ENCODE peak calls at places on chromosome 22, in nine cellular contexts. O is prostate gland, I is heart left ventricle, B is K562, R is RWPE1, Z is lung, C is IMR-90, Q is uterus, D is body of pancreas. G is an unnamed sample.

GRCh38 chr22:18994780-18995711 is 59.0 kb upstream of the PRODH start:
- DNase-seq in Q (no peak), B (peak), D (no peak), O (no peak), I (no peak), C (no peak), R (no peak), Z (no peak), G (no peak)

GRCh38 chr22:43356881-43357280 is 13.7 kb upstream of the SCUBE1 start:
- DNase-seq in B (no peak), O (no peak), Z (no peak), R (no peak), I (no peak), C (no peak), Q (no peak), D (no peak), G (no peak)

GRCh38 chr22:49197500-49197899 is 630.2 kb downstream of the BRD1 start:
- DNase-seq in Q (peak), D (no peak), B (no peak), O (no peak), R (no peak), I (no peak), Z (no peak), C (no peak), G (no peak)

GRCh38 chr22:50507421-50507990 is at the start of gene LMF2:
- DNase-seq in Q (peak), I (peak), Z (peak), D (peak), C (no peak), O (peak), R (peak), B (peak), G (peak)

GRCh38 chr22:22103078-22103593 is 120.5 kb upstream of the TOP3B start:
- DNase-seq in D (no peak), O (no peak), Z (no peak), B (peak), C (no peak), I (no peak), Q (no peak), R (no peak), G (no peak)

GRCh38 chr22:41417622-41418390 is 28.8 kb downstream of the TOB2 start:
- DNase-seq in R (no peak), C (no peak), D (peak), I (peak), Z (peak), B (no peak), O (peak), Q (peak), G (no peak)

GRCh38 chr22:47772864-47773263 is 1010.4 kb downstream of the TBC1D22A start:
- DNase-seq in D (no peak), R (no peak), Q (no peak), O (no peak), C (no peak), I (no peak), B (no peak), Z (no peak), G (no peak)

GRCh38 chr22:27989758-27990450 is 70.8 kb upstream of the PITPNB start:
- DNase-seq in B (no peak), O (no peak), C (no peak), I (no peak), Z (no peak), Q (no peak), D (no peak), R (no peak), G (no peak)

GRCh38 chr22:27317156-27317555 is 484.4 kb downstream of the MN1 start:
- DNase-seq in I (no peak), R (no peak), D (no peak), B (no peak), C (no peak), Q (no peak), O (no peak), Z (no peak), G (no peak)

GRCh38 chr22:41557401-41558240 is 3.2 kb upstream of the CSDC2 start:
- DNase-seq in C (peak), O (no peak), Q (peak), Z (peak), R (no peak), B (peak), I (peak), D (peak), G (peak)

GRCh38 chr22:24768537-24769374 is 5.8 kb downstream of the PIWIL3 start:
- DNase-seq in R (peak), D (peak), B (peak), Q (no peak), I (peak), C (peak), O (peak), Z (peak), G (peak)

GRCh38 chr22:32469799-32470212 is 4.8 kb upstream of the FBXO7 start:
- DNase-seq in Z (no peak), I (no peak), R (no peak), D (no peak), B (peak), C (peak), O (no peak), Q (no peak), G (peak)

GRCh38 chr22:49295851-49296560 is 531.7 kb downstream of the BRD1 start:
- DNase-seq in O (no peak), C (no peak), R (no peak), D (no peak), B (no peak), I (no peak), Z (no peak), Q (no peak), G (no peak)

GRCh38 chr22:29344137-29344536 is 28.6 kb upstream of the RASL10A start:
- DNase-seq in R (peak), Q (peak), C (peak), I (peak), B (no peak), O (peak), D (peak), Z (peak), G (peak)

GRCh38 chr22:50526849-50527801 is 1.7 kb upstream of the SCO2 start:
- DNase-seq in B (peak), Z (peak), R (no peak), O (no peak), D (no peak), C (no peak), Q (peak), I (peak), G (no peak)

GRCh38 chr22:49022816-49023160 is 804.9 kb downstream of the BRD1 start:
- DNase-seq in B (no peak), O (no peak), C (no peak), R (no peak), Q (no peak), D (no peak), I (no peak), Z (no peak), G (no peak)

GRCh38 chr22:23984430-23984829 is 4.5 kb downstream of the GSTT2 start:
- DNase-seq in R (peak), D (no peak), B (no peak), Z (peak), C (peak), I (no peak), O (no peak), Q (no peak), G (peak)

GRCh38 chr22:23682082-23682481 is 8.7 kb upstream of the RGL4 start:
- DNase-seq in O (no peak), I (no peak), D (no peak), Q (no peak), B (no peak), R (no peak), Z (no peak), C (no peak), G (no peak)

GRCh38 chr22:21450858-21451331 is 16.3 kb upstream of the TMEM191C start:
- DNase-seq in B (no peak), O (peak), C (no peak), D (no peak), I (peak), Z (no peak), Q (no peak), R (no peak), G (no peak)

GRCh38 chr22:41787331-41787730 is 13.1 kb upstream of the CCDC134 start:
- DNase-seq in B (no peak), D (no peak), O (no peak), Q (no peak), R (no peak), C (no peak), I (no peak), Z (no peak), G (no peak)

GRCh38 chr22:42920101-42920820 is 63.2 kb upstream of the ARFGAP3 start:
- DNase-seq in I (peak), R (no peak), D (no peak), O (no peak), C (peak), Q (no peak), B (no peak), Z (no peak), G (peak)

GRCh38 chr22:32920032-32920628 is 118.6 kb downstream of the TIMP3 start:
- DNase-seq in I (peak), R (no peak), B (no peak), Z (peak), O (no peak), D (peak), C (peak), Q (peak), G (no peak)

GRCh38 chr22:28883917-28884753 is 763 bp downstream of the ZNRF3 start:
- DNase-seq in O (peak), Z (no peak), C (peak), B (peak), Q (peak), I (peak), R (peak), D (peak), G (peak)

GRCh38 chr22:23534851-23535717 is 45.0 kb downstream of the IGLL1 start:
- DNase-seq in I (no peak), Z (no peak), B (no peak), R (no peak), D (no peak), O (no peak), C (no peak), Q (no peak), G (no peak)

GRCh38 chr22:35684270-35684700 is 33.4 kb upstream of the APOL5 start:
- DNase-seq in B (no peak), I (peak), Z (no peak), R (no peak), Q (no peak), C (peak), O (no peak), D (peak), G (no peak)

GRCh38 chr22:23692598-23693291 is 1.9 kb downstream of the RGL4 start:
- DNase-seq in R (no peak), I (no peak), Q (no peak), O (no peak), D (no peak), C (no peak), B (peak), Z (no peak), G (no peak)

GRCh38 chr22:10961043-10961860 is 4566.7 kb upstream of the OR11H1 start:
- DNase-seq in C (no peak), I (no peak), D (no peak), B (no peak), Q (no peak), R (no peak), O (no peak), Z (no peak), G (no peak)

GRCh38 chr22:42919199-42919598 is 62.1 kb upstream of the ARFGAP3 start:
- DNase-seq in B (no peak), Q (no peak), I (peak), D (no peak), O (no peak), Z (no peak), R (peak), C (no peak), G (peak)

GRCh38 chr22:35312198-35313059 is 12.7 kb downstream of the TOM1 start:
- DNase-seq in O (no peak), D (peak), Z (no peak), B (no peak), R (peak), C (peak), I (peak), Q (no peak), G (peak)

GRCh38 chr22:29469755-29470154 is 10.3 kb upstream of the NEFH start:
- DNase-seq in B (no peak), I (no peak), C (no peak), Q (no peak), Z (peak), R (no peak), D (no peak), O (no peak), G (no peak)

GRCh38 chr22:21621891-21622623 is 7.8 kb downstream of the YDJC start:
- DNase-seq in D (no peak), C (no peak), O (no peak), B (no peak), I (no peak), Z (no peak), Q (no peak), R (no peak), G (no peak)

GRCh38 chr22:24284747-24285203 is 14.1 kb downstream of the SPECC1L start:
- DNase-seq in O (no peak), Q (no peak), I (no peak), Z (no peak), B (no peak), R (no peak), D (no peak), C (peak), G (no peak)

GRCh38 chr22:20153945-20154344 is 3.1 kb upstream of the CCDC188 start:
- DNase-seq in O (no peak), Z (no peak), Q (no peak), D (no peak), C (peak), R (no peak), I (no peak), B (no peak), G (no peak)

GRCh38 chr22:20156042-20156389 is 5.2 kb upstream of the CCDC188 start:
- DNase-seq in C (no peak), O (no peak), R (no peak), Z (no peak), Q (no peak), B (no peak), I (no peak), D (no peak), G (no peak)

GRCh38 chr22:20156611-20157415 is 6.0 kb upstream of the CCDC188 start:
- DNase-seq in B (peak), O (peak), I (peak), Q (peak), C (peak), Z (peak), D (peak), R (peak), G (peak)

GRCh38 chr22:20155330-20156041 is 4.6 kb upstream of the CCDC188 start:
- DNase-seq in O (no peak), I (peak), D (no peak), C (no peak), B (peak), Q (peak), R (no peak), Z (no peak), G (peak)

DNA sequence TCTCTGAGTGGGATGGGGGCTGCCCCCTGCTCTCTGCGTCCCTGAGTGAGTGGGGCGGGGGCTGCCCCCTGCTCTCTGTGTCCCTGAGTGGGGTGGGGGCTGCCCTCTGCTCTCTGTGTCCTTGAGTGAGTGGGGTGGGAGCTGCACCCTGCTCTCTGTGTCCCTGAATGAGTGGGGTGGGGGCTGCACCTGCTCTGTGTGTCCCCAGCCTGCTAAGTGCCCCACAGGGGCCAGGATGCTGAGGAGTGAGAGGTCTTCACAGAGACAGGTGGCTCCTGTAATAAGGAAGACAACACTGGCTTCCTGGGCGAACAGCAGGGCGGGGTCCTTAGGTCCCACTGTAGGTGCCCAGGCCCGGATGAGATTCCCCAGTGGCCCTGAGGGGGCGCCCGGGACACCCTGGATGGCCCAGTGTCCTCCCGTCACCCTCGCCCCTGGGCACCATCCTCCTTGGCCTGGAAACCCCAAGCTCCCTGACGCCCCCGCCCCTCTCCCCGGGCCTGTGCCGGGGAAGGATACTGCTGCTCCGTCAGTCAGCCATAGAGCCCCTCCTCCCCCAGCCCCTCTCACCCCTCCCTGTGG is 3.8 kb upstream of the CCDC188 start:
- DNase-seq in Z (no peak), R (no peak), I (no peak), B (peak), C (no peak), D (no peak), Q (no peak), O (no peak), G (no peak)
- TF ChIP-seq CTCF in Z (no peak), R (no peak), I (no peak), B (peak), C (no peak), D (no peak), Q (no peak), O (no peak), G (no peak)

GRCh38 chr22:20084547-20085413 is 4.7 kb downstream of the DGCR8 start:
- DNase-seq in D (peak), Z (no peak), R (no peak), I (peak), C (no peak), Q (no peak), B (peak), O (no peak), G (no peak)
- H3K27ac ChIP-seq in D (no peak), Z (no peak), R (peak), I (no peak), C (no peak), Q (no peak), B (peak), O (no peak), G (no peak)

GRCh38 chr22:31241936-31242335 is 29.8 kb downstream of the LIMK2 start:
- DNase-seq in O (no peak), Z (no peak), D (no peak), Q (no peak), B (no peak), C (peak), R (no peak), I (no peak), G (no peak)
- TF ChIP-seq CTCF in O (no peak), Z (no peak), D (no peak), Q (no peak), B (no peak), C (peak), R (no peak), I (no peak), G (no peak)

DNA sequence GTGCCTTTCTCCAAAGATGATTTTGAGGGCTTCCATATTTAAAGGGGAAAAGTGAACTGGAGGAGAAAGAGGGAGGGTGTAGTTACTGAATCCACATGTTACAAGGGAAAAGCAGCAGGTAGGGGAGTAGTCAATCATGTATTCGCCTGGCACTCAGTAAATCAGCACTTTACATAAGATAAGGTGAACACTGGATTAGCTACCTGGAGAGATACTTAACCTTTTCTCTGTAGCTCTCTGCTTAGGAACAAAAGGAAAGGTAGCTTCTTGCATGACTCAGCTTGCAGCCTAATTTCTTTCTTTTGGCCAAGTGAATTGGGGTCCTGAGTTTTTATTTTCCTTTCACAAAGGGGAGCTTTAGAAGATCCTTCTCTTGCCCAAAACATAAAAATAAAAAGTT is 43.3 kb upstream of the PHF21B start:
- DNase-seq in B (no peak), Z (no peak), I (no peak), C (no peak), R (no peak), D (no peak), Q (no peak), O (no peak), G (no peak)
- H3K27ac ChIP-seq in B (no peak), Z (no peak), I (no peak), C (no peak), R (no peak), D (no peak), Q (no peak), O (no peak), G (no peak)

GRCh38 chr22:37508431-37508963 is 10.7 kb downstream of the CARD10 start:
- DNase-seq in B (no peak), R (no peak), Q (no peak), C (no peak), D (no peak), I (peak), O (no peak), Z (no peak), G (no peak)
- TF ChIP-seq CTCF in B (no peak), R (no peak), Q (no peak), C (no peak), D (no peak), I (peak), O (no peak), Z (no peak), G (no peak)

GRCh38 chr22:45310331-45311032 is 748 bp downstream of the FAM118A start:
- DNase-seq in I (no peak), O (no peak), D (peak), R (no peak), Q (no peak), B (no peak), Z (no peak), C (no peak), G (no peak)

GRCh38 chr22:45312415-45312814 is 2.7 kb downstream of the FAM118A start:
- DNase-seq in C (no peak), D (no peak), I (no peak), Z (no peak), O (no peak), R (no peak), Q (no peak), B (no peak), G (no peak)

GRCh38 chr22:45312856-45313255 is 3.1 kb downstream of the FAM118A start:
- DNase-seq in D (no peak), I (no peak), R (no peak), C (no peak), Z (no peak), B (no peak), Q (no peak), O (no peak), G (no peak)

GRCh38 chr22:45309422-45310227 is at the start of gene FAM118A:
- DNase-seq in R (peak), B (peak), C (peak), D (peak), Q (peak), Z (peak), I (peak), O (peak), G (peak)

DNA sequence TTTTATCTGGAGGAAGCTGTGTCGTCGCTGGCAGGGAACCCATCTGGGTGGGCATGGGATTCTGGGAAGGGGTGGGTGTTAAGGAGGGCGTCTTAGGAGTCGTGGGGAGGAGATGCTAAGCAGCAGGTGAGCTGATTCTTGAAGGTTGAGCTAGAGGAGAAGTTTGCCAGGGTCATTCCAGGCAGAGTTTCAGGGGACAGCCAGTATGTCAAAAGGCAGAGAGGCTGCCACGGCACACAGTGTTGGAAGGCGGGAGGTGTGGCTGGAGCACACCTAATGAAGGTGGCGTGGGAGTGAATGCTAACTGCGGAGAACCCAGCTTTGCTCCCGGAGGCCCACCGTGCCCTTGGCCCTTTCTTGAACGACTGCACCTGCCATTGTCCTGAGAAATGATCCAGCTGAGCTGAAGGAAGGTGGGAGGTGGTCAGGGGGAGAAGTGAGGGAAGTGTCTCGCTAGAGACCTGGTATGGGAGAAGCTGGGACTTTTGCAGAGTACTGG is 1.3 kb downstream of the FAM118A start:
- DNase-seq in O (peak), Q (no peak), D (no peak), Z (no peak), R (no peak), B (no peak), I (no peak), C (no peak), G (no peak)
- H3K27ac ChIP-seq in O (peak), Q (no peak), D (no peak), Z (no peak), R (peak), B (peak), I (no peak), C (no peak), G (peak)

GRCh38 chr22:26170795-26171194 is 1.5 kb downstream of the SEZ6L start:
- DNase-seq in C (no peak), D (no peak), I (no peak), B (peak), Z (no peak), O (no peak), Q (no peak), R (peak), G (no peak)
- TF ChIP-seq CTCF in C (no peak), D (no peak), I (peak), B (peak), Z (no peak), O (no peak), Q (no peak), R (no peak), G (no peak)

GRCh38 chr22:38724176-38724575 is 18.4 kb downstream of the GTPBP1 start:
- DNase-seq in O (no peak), D (peak), I (no peak), R (no peak), Z (no peak), Q (no peak), B (no peak), C (no peak), G (no peak)

GRCh38 chr22:38724926-38725571 is 19.3 kb downstream of the GTPBP1 start:
- DNase-seq in Q (no peak), D (peak), O (no peak), B (peak), Z (no peak), C (peak), I (no peak), R (no peak), G (peak)

GRCh38 chr22:38727530-38728451 is 22.0 kb downstream of the GTPBP1 start:
- DNase-seq in D (peak), Q (no peak), Z (no peak), B (no peak), R (no peak), I (no peak), C (no peak), O (no peak), G (no peak)

GRCh38 chr22:38727123-38727522 is 21.4 kb downstream of the GTPBP1 start:
- DNase-seq in R (no peak), I (no peak), B (no peak), Q (no peak), Z (no peak), O (no peak), C (no peak), D (peak), G (no peak)

GRCh38 chr22:38725900-38726655 is 20.3 kb downstream of the GTPBP1 start:
- DNase-seq in C (no peak), O (no peak), I (no peak), R (no peak), Z (no peak), Q (no peak), D (peak), B (no peak), G (no peak)
- H3K27ac ChIP-seq in C (no peak), O (no peak), I (no peak), R (no peak), Z (no peak), Q (no peak), D (no peak), B (no peak), G (no peak)